ENCODE peak calls at places on chromosomes 1 and 21, in four cellular contexts. One of them, this sample, is unnamed. For H3K4me1 and H3K9me3, the result is how much of the 10 kb centered on the place peaks cover.

GRCh38 chr1:247435026-247435770 is 19.2 kb downstream of the NLRP3 start:
- DNase-seq in naive thymus-derived CD4-positive, alpha-beta T cell: no peak
- DNase-seq in ovary: no peak
- DNase-seq in neural progenitor cell: no peak
- DNase-seq in this sample: no peak

GRCh38 chr1:74107394-74107793 is 90.6 kb downstream of the LRRIQ3 start:
- DNase-seq in naive thymus-derived CD4-positive, alpha-beta T cell: no peak
- DNase-seq in ovary: no peak
- DNase-seq in neural progenitor cell: no peak
- DNase-seq in this sample: no peak

GRCh38 chr21:34983680-34984086 is 65.4 kb downstream of the RUNX1 start:
- DNase-seq in naive thymus-derived CD4-positive, alpha-beta T cell: no peak
- DNase-seq in ovary: no peak
- DNase-seq in neural progenitor cell: no peak
- DNase-seq in this sample: no peak

GRCh38 chr21:42310411-42311001 is 4.7 kb downstream of the TFF3 start:
- DNase-seq in naive thymus-derived CD4-positive, alpha-beta T cell: no peak
- DNase-seq in ovary: no peak
- DNase-seq in neural progenitor cell: no peak
- DNase-seq in this sample: no peak

GRCh38 chr1:54337928-54338327 is 68.3 kb downstream of the SSBP3 start:
- DNase-seq in naive thymus-derived CD4-positive, alpha-beta T cell: no peak
- DNase-seq in ovary: no peak
- DNase-seq in neural progenitor cell: no peak
- DNase-seq in this sample: no peak

GRCh38 chr1:16203550-16203949 is 8.9 kb downstream of the ARHGEF19 start:
- DNase-seq in naive thymus-derived CD4-positive, alpha-beta T cell: no peak
- DNase-seq in ovary: no peak
- DNase-seq in neural progenitor cell: no peak
- DNase-seq in this sample: no peak

GRCh38 chr1:169151338-169151837 is 44.9 kb downstream of the ATP1B1 start:
- DNase-seq in naive thymus-derived CD4-positive, alpha-beta T cell: no peak
- DNase-seq in ovary: no peak
- DNase-seq in neural progenitor cell: no peak
- DNase-seq in this sample: no peak

GRCh38 chr1:223403184-223403815 is 10.1 kb downstream of the CCDC185 start:
- DNase-seq in naive thymus-derived CD4-positive, alpha-beta T cell: no peak
- DNase-seq in ovary: no peak
- DNase-seq in neural progenitor cell: no peak
- DNase-seq in this sample: no peak

GRCh38 chr1:169745015-169745861 is 11.4 kb upstream of the SELE start:
- DNase-seq in naive thymus-derived CD4-positive, alpha-beta T cell: no peak
- DNase-seq in ovary: no peak
- DNase-seq in neural progenitor cell: no peak
- DNase-seq in this sample: no peak

GRCh38 chr1:79549191-79549590 is 542.7 kb upstream of the ADGRL4 start:
- DNase-seq in naive thymus-derived CD4-positive, alpha-beta T cell: no peak
- DNase-seq in ovary: no peak
- DNase-seq in neural progenitor cell: no peak
- DNase-seq in this sample: no peak

GRCh38 chr1:188006354-188006753 is 1177.6 kb downstream of the PLA2G4A start:
- DNase-seq in naive thymus-derived CD4-positive, alpha-beta T cell: no peak
- DNase-seq in ovary: no peak
- DNase-seq in neural progenitor cell: no peak
- DNase-seq in this sample: no peak
- H3K4me3 ChIP-seq in naive thymus-derived CD4-positive, alpha-beta T cell: no peak
- H3K4me3 ChIP-seq in ovary: no peak
- H3K4me3 ChIP-seq in neural progenitor cell: no peak
- H3K4me3 ChIP-seq in this sample: no peak

DNA sequence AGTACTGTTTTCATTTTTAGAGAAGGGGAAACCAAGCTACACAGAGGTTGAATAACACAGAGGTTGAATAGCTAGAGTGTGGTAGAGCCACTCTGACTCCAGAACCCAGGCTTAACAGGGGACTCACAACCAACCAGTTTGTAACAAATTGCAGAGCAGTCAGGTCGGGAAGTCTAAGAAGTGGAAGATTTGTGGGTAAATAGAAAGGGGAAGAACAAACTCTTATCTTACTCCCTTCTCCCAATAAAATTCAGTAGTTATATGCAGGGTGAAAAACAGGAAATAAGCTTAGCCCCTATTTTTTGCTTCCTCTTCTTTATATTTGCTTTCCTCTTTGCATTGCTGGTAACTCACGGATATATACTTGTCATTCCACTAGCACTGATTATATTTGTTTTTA is 23.2 kb downstream of the CDC42 start:
- DNase-seq in naive thymus-derived CD4-positive, alpha-beta T cell: no peak
- DNase-seq in ovary: no peak
- DNase-seq in neural progenitor cell: no peak
- DNase-seq in this sample: no peak
- H3K4me1 ChIP-seq in naive thymus-derived CD4-positive, alpha-beta T cell: half or more
- H3K4me1 ChIP-seq in ovary: under half
- H3K4me1 ChIP-seq in neural progenitor cell: under half
- H3K4me1 ChIP-seq in this sample: under half

DNA sequence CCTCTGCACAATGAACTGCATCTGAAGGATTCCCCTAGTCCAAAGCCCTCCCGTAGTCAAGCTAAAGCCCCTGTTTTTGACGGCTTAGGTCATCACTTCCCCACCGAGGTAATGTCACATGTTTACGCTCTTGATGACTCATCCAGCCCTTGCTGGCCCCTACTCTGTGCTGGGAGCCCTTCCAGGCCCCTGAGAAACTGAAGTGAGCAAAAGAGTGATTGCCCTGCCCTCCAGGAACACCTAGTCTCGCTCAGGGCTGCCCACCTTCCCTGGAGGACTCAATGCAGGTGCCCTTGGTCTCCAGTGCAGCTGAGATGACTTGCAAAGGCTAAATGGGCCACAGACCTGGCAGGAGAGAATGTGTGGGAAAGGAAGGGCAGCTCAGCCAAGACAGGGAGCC is 345.7 kb downstream of the NPHP4 start:
- DNase-seq in naive thymus-derived CD4-positive, alpha-beta T cell: no peak
- DNase-seq in ovary: no peak
- DNase-seq in neural progenitor cell: no peak
- DNase-seq in this sample: no peak
- H3K9me3 ChIP-seq in naive thymus-derived CD4-positive, alpha-beta T cell: under half
- H3K9me3 ChIP-seq in ovary: under half
- H3K9me3 ChIP-seq in neural progenitor cell: under half
- H3K9me3 ChIP-seq in this sample: under half

GRCh38 chr1:116151739-116152576 is 40.8 kb downstream of the MAB21L3 start:
- DNase-seq in naive thymus-derived CD4-positive, alpha-beta T cell: peak
- DNase-seq in ovary: peak
- DNase-seq in neural progenitor cell: peak
- DNase-seq in this sample: peak
- H3K4me3 ChIP-seq in naive thymus-derived CD4-positive, alpha-beta T cell: peak
- H3K4me3 ChIP-seq in ovary: peak
- H3K4me3 ChIP-seq in neural progenitor cell: peak
- H3K4me3 ChIP-seq in this sample: no peak

GRCh38 chr1:43614891-43615290 is 35.1 kb upstream of the KDM4A start:
- DNase-seq in naive thymus-derived CD4-positive, alpha-beta T cell: no peak
- DNase-seq in ovary: no peak
- DNase-seq in neural progenitor cell: no peak
- DNase-seq in this sample: no peak

GRCh38 chr1:43614211-43614610 is 35.7 kb upstream of the KDM4A start:
- DNase-seq in naive thymus-derived CD4-positive, alpha-beta T cell: no peak
- DNase-seq in ovary: no peak
- DNase-seq in neural progenitor cell: no peak
- DNase-seq in this sample: no peak

GRCh38 chr1:43613075-43613942 is 36.6 kb upstream of the KDM4A start:
- DNase-seq in naive thymus-derived CD4-positive, alpha-beta T cell: no peak
- DNase-seq in ovary: no peak
- DNase-seq in neural progenitor cell: no peak
- DNase-seq in this sample: no peak

GRCh38 chr1:43611950-43612349 is 38.0 kb upstream of the KDM4A start:
- DNase-seq in naive thymus-derived CD4-positive, alpha-beta T cell: no peak
- DNase-seq in ovary: no peak
- DNase-seq in neural progenitor cell: no peak
- DNase-seq in this sample: no peak

GRCh38 chr1:43612406-43612805 is 37.5 kb upstream of the KDM4A start:
- DNase-seq in naive thymus-derived CD4-positive, alpha-beta T cell: no peak
- DNase-seq in ovary: no peak
- DNase-seq in neural progenitor cell: no peak
- DNase-seq in this sample: no peak
- H3K4me1 ChIP-seq in naive thymus-derived CD4-positive, alpha-beta T cell: under half
- H3K4me1 ChIP-seq in ovary: under half
- H3K4me1 ChIP-seq in neural progenitor cell: under half
- H3K4me1 ChIP-seq in this sample: under half

DNA sequence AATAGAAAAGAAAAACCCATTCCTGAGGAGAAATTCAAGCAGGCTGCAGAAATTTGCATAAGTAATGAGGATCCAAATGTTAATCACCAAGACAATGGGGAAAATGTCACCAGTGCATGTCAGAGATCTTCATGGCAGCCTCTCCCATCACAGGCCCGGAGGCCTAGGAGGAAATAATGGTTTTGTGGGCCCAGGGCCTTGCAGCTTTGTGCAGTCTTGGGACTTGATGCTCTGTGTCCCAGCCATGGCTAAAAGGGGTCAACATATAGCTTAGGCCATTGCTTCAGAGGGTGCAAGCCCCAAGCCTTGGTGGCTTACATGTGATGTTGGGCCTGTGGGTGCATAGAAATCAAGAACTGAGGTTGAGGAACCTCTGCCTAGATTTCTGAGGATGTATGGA is 22.7 kb downstream of the RAB3GAP2 start:
- DNase-seq in naive thymus-derived CD4-positive, alpha-beta T cell: no peak
- DNase-seq in ovary: no peak
- DNase-seq in neural progenitor cell: no peak
- DNase-seq in this sample: no peak
- H3K9me3 ChIP-seq in naive thymus-derived CD4-positive, alpha-beta T cell: under half
- H3K9me3 ChIP-seq in ovary: under half
- H3K9me3 ChIP-seq in neural progenitor cell: under half
- H3K9me3 ChIP-seq in this sample: under half

GRCh38 chr1:183817576-183818288 is 12.8 kb downstream of the RGL1 start:
- DNase-seq in naive thymus-derived CD4-positive, alpha-beta T cell: no peak
- DNase-seq in ovary: no peak
- DNase-seq in neural progenitor cell: no peak
- DNase-seq in this sample: no peak
- H3K4me3 ChIP-seq in naive thymus-derived CD4-positive, alpha-beta T cell: no peak
- H3K4me3 ChIP-seq in ovary: no peak
- H3K4me3 ChIP-seq in neural progenitor cell: no peak
- H3K4me3 ChIP-seq in this sample: no peak

GRCh38 chr1:26289158-26290059 is 9.5 kb downstream of the SH3BGRL3 start:
- DNase-seq in naive thymus-derived CD4-positive, alpha-beta T cell: no peak
- DNase-seq in ovary: no peak
- DNase-seq in neural progenitor cell: peak
- DNase-seq in this sample: no peak
- H3K4me1 ChIP-seq in naive thymus-derived CD4-positive, alpha-beta T cell: half or more
- H3K4me1 ChIP-seq in ovary: under half
- H3K4me1 ChIP-seq in neural progenitor cell: under half
- H3K4me1 ChIP-seq in this sample: under half

DNA sequence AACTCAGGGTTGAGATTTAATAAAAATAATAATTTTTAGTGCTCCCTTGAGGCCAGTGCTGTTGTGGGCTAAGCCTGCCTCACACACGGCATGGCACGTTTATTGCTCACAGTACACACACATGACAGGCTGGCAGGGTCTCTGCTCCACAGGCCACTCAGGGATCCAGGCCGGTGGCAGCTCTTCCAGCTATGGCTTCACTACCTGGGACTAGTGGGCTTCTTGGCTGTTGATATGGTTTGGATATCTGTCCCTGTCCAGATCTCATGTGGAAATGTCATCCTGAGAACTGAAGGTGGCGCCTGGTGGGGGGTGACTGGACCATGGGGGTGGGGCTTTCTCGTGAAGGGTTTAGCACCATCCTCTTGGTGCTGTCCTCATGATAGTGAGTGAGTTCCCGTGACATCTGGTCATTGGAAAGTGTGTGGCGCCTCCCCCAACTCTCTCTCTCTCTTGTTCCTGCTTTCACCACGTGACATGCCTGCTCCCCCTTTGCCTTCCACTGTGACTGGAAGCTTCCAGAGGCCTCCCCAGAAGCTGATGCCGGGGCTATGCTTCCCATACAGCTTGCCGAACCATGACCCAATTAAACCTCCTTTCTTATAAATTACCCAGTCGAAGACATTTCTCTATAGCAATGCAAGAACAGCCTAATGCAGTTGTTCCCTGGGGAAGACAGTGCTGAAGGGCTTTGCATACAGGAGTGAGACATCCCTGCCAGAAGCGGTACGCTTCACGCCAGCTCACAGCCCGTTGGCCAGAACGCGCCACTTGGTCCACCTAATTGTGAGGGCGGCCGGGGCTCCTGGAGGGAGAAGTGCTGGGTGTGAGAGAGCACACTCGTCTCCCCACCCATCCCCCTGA is 226.9 kb upstream of the C1orf174 start:
- DNase-seq in naive thymus-derived CD4-positive, alpha-beta T cell: no peak
- DNase-seq in ovary: no peak
- DNase-seq in neural progenitor cell: no peak
- DNase-seq in this sample: no peak
- H3K9me3 ChIP-seq in naive thymus-derived CD4-positive, alpha-beta T cell: under half
- H3K9me3 ChIP-seq in ovary: under half
- H3K9me3 ChIP-seq in neural progenitor cell: under half
- H3K9me3 ChIP-seq in this sample: under half

This sample was measured in lung.